ENCODE peak calls at places on chromosomes 13 and 19, in nine cellular contexts. D, J, S, T, P, N, Q, A and F are unnamed samples.

GRCh38 chr19:42316223-42317211 is 3.4 kb downstream of the TMEM145 start:
- DNase-seq in P (no peak), A (no peak), D (no peak), T (peak; percentile 70), J (no peak), N (no peak), S (no peak), Q (no peak), F (peak; percentile 55)

GRCh38 chr13:91127995-91128394 is 219.5 kb upstream of the MIR17HG start:
- DNase-seq in D (no peak), T (no peak), N (no peak), J (no peak), S (no peak), A (no peak), P (no peak), Q (no peak), F (no peak)

GRCh38 chr13:25181597-25181996 is 9.5 kb upstream of the AMER2 start:
- DNase-seq in S (no peak), T (no peak), D (no peak), N (no peak), Q (no peak), A (no peak), P (no peak), J (no peak), F (no peak)

GRCh38 chr13:60043262-60043661 is 120.5 kb downstream of the DIAPH3 start:
- DNase-seq in P (no peak), S (no peak), A (no peak), N (no peak), T (no peak), J (no peak), D (no peak), Q (no peak), F (no peak)

GRCh38 chr13:24360106-24360505 is 50.7 kb downstream of the C1QTNF9 start:
- DNase-seq in T (no peak), A (no peak), N (no peak), J (no peak), D (no peak), Q (no peak), P (no peak), S (no peak), F (no peak)

GRCh38 chr19:16449330-16449961 is 22.3 kb downstream of the EPS15L1 start:
- DNase-seq in N (peak; percentile 9), S (no peak), J (no peak), D (peak; percentile 27), T (no peak), P (no peak), A (no peak), Q (peak; percentile 90), F (peak; percentile 71)

GRCh38 chr13:61146158-61146557 is 269.5 kb downstream of the PCDH20 start:
- DNase-seq in S (peak; percentile 19), A (no peak), Q (no peak), P (no peak), N (no peak), D (no peak), T (peak; percentile 32), J (no peak), F (no peak)

GRCh38 chr13:63696055-63696454 is 2280.4 kb upstream of the PCDH20 start:
- DNase-seq in D (no peak), S (no peak), N (no peak), A (no peak), Q (no peak), T (no peak), J (no peak), P (no peak), F (no peak)

GRCh38 chr19:38711726-38712153 is 32.5 kb downstream of the CAPN12 start:
- DNase-seq in P (no peak), D (no peak), S (no peak), J (peak; percentile 62), N (no peak), T (peak; percentile 79), A (no peak), Q (no peak), F (no peak)

GRCh38 chr13:76944457-76944856 is 3.9 kb upstream of the ACOD1 start:
- DNase-seq in A (no peak), S (no peak), J (no peak), P (no peak), Q (no peak), T (no peak), N (no peak), D (no peak), F (no peak)

GRCh38 chr13:91119643-91120042 is 227.8 kb upstream of the MIR17HG start:
- DNase-seq in D (no peak), P (no peak), T (no peak), N (no peak), Q (peak; percentile 29), J (no peak), A (no peak), S (no peak), F (no peak)

GRCh38 chr19:41746593-41747227 is 8.6 kb upstream of the CEACAM6 start:
- DNase-seq in N (peak; percentile 54), Q (peak; percentile 53), S (no peak), J (no peak), D (peak; percentile 8), T (no peak), P (no peak), A (peak; percentile 31), F (peak; percentile 72)

GRCh38 chr19:45451181-45451849 is 16.5 kb upstream of the FOSB start:
- DNase-seq in T (no peak), J (no peak), N (peak; percentile 75), P (no peak), A (no peak), Q (peak; percentile 80), S (no peak), D (no peak), F (peak; percentile 72)

GRCh38 chr13:90448466-90449037 is 898.9 kb upstream of the MIR17HG start:
- DNase-seq in D (no peak), P (no peak), J (no peak), Q (no peak), N (no peak), S (no peak), A (no peak), T (no peak), F (no peak)

GRCh38 chr13:30872685-30873443 is 33.2 kb upstream of the MEDAG start:
- DNase-seq in J (peak; percentile 74), D (no peak), A (peak; percentile 66), N (no peak), S (no peak), Q (no peak), T (peak; percentile 63), P (no peak), F (no peak)

GRCh38 chr19:17718988-17719711 is at the start of gene MAP1S:
- DNase-seq in T (peak; percentile 87), Q (peak; percentile 52), A (peak; percentile 96), D (peak; percentile 51), P (peak; percentile 89), S (peak; percentile 87), J (peak; percentile 61), N (peak; percentile 43), F (peak; percentile 81)

GRCh38 chr19:17720487-17720839 is 1.2 kb downstream of the MAP1S start:
- DNase-seq in A (no peak), J (no peak), D (no peak), S (no peak), T (no peak), Q (no peak), N (no peak), P (no peak), F (no peak)

GRCh38 chr19:17719730-17720486 is 628 bp downstream of the MAP1S start:
- DNase-seq in N (no peak), S (peak; percentile 86), A (peak; percentile 37), Q (peak; percentile 19), P (no peak), T (no peak), J (no peak), D (no peak), F (no peak)

GRCh38 chr19:17716309-17716929 is 2.9 kb upstream of the MAP1S start:
- DNase-seq in P (no peak), D (no peak), J (no peak), Q (no peak), N (no peak), A (no peak), T (no peak), S (no peak), F (peak; percentile 36)

GRCh38 chr19:17718467-17718987 is 753 bp upstream of the MAP1S start:
- DNase-seq in T (no peak), A (peak; percentile 62), Q (no peak), P (no peak), J (no peak), N (no peak), D (no peak), S (no peak), F (no peak)
- H3K4me1 ChIP-seq in T (peaks cover 15% of the 10 kb centered on the region), A (peaks cover 16% of the 10 kb centered on the region), Q (peaks cover 13% of the 10 kb centered on the region), P (peaks cover 8% of the 10 kb centered on the region), J (peaks cover 20% of the 10 kb centered on the region), N (peaks cover 19% of the 10 kb centered on the region), D (peaks cover 32% of the 10 kb centered on the region), S (peaks cover 7% of the 10 kb centered on the region), F (peaks cover 33% of the 10 kb centered on the region)

DNA sequence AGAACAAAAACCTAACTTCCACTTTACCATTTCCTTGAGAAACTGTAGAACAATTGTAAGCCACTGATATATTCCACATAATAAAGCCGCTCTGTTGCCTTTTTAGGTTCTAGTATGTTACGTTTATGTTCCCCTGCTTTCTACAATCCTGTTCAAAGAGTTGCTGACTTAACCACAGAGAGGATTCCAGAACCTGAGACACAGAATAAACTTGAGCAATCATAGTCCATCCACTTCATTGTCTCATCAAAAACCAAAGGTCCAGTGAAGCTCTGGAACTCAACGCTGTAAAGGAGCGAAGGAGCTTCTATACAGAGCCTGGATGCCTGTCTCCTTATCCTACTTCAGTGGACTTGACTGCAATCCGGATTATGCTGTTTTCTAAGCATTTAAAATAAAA is 4.6 kb downstream of the STARD13 start:
- DNase-seq in S (no peak), D (no peak), A (no peak), T (no peak), N (no peak), J (no peak), P (no peak), Q (no peak), F (no peak)
- H3K4me1 ChIP-seq in S (peaks cover 54% of the 10 kb centered on the region), D (peaks cover 3% of the 10 kb centered on the region), A (peaks cover 7% of the 10 kb centered on the region), T (peaks cover 9% of the 10 kb centered on the region), N (peaks cover 1% of the 10 kb centered on the region), J (peaks cover 6% of the 10 kb centered on the region), P (peaks cover 15% of the 10 kb centered on the region), Q (no peaks in the 10 kb centered on the region), F (no peaks in the 10 kb centered on the region)

DNA sequence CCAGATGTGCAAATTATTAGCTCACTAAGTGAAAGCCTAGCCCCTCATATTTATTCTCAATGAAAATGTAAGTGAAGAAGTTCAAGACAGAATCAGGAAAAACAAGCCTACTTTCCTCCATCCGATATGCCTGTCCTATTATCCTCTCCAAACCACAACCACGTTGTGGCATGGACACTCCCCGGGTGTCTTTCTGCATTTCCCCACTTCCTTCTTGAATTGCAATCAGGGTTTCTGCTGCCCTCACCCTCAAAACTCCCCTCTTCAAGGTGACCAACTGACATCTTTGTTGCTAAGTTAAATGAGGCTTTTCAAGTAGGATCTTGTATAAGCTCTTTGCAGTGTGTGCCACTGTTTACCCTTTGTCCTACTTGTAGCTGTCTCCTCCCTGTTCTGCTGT is 11.8 kb downstream of the SLC25A30 start:
- DNase-seq in A (no peak), N (no peak), Q (no peak), T (no peak), S (no peak), J (no peak), P (no peak), D (no peak), F (no peak)
- H3K4me1 ChIP-seq in A (no peaks in the 10 kb centered on the region), N (no peaks in the 10 kb centered on the region), Q (no peaks in the 10 kb centered on the region), T (peaks cover 1% of the 10 kb centered on the region), S (peaks cover 11% of the 10 kb centered on the region), J (no peaks in the 10 kb centered on the region), P (no peaks in the 10 kb centered on the region), D (no peaks in the 10 kb centered on the region), F (no peaks in the 10 kb centered on the region)

DNA sequence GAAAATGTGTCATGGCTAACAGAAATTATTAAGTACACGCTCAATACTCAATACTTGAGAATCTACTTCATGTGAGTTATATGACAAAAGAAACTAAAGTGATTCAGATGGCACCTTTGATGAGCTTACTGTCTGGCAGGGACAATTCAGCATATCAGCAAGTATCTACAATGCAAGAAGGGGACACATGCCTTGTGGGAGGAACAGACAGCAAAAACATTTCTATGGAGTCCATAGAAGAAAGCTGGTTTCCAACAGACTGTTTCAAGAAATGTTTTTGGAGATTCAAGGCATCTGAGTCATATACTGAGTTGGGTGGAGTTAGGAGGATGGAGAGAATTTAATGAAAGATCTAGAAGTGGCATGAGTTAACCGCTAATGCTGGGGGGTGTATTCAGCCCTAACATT is 54.7 kb downstream of the MBNL2 start:
- DNase-seq in T (no peak), D (no peak), N (no peak), J (no peak), P (no peak), S (no peak), A (no peak), Q (no peak), F (no peak)
- H3K4me1 ChIP-seq in T (peaks cover 13% of the 10 kb centered on the region), D (no peaks in the 10 kb centered on the region), N (no peaks in the 10 kb centered on the region), J (peaks cover 20% of the 10 kb centered on the region), P (no peaks in the 10 kb centered on the region), S (peaks cover 53% of the 10 kb centered on the region), A (no peaks in the 10 kb centered on the region), Q (no peaks in the 10 kb centered on the region), F (no peaks in the 10 kb centered on the region)